ENCODE peak calls at places on chromosomes 4 and X, in six cellular contexts. G is IMR-90, J is HCT116, W is suprapubic skin, V is heart left ventricle, U is uterus. M is an unnamed sample.
A peak's percentile ranks its signal among the peaks of the same experiment; 100 is the strongest.

GRCh38 chrX:114344756-114345155 is 239.1 kb upstream of the HTR2C start:
- DNase-seq in J (peak; percentile 26), U (no peak), V (no peak), W (no peak), G (peak; percentile 22), M (peak; percentile 47)

GRCh38 chrX:13494562-13494961 is 74.8 kb upstream of the EGFL6 start:
- DNase-seq in W (no peak), G (no peak), J (no peak), V (no peak), U (no peak), M (peak; percentile 16)

GRCh38 chr4:165325732-165326512 is 1.5 kb upstream of the MSMO1 start:
- DNase-seq in V (no peak), U (no peak), G (peak; percentile 93), J (peak; percentile 47), W (no peak), M (peak; percentile 84)

GRCh38 chrX:151746502-151746901 is 12.0 kb downstream of the CNGA2 start:
- DNase-seq in W (no peak), J (no peak), G (no peak), U (no peak), V (no peak), M (no peak)

GRCh38 chrX:11414091-11414490 is 120.9 kb downstream of the AMELX start:
- DNase-seq in U (no peak), V (no peak), G (no peak), W (no peak), J (no peak), M (no peak)

GRCh38 chr4:123488916-123489315 is 92.3 kb downstream of the SPRY1 start:
- DNase-seq in U (no peak), G (peak; percentile 86), W (no peak), V (no peak), J (peak; percentile 32), M (peak; percentile 89)

GRCh38 chr4:64266263-64266662 is 143.0 kb downstream of the TECRL start:
- DNase-seq in G (no peak), V (no peak), U (no peak), J (no peak), W (no peak), M (no peak)

GRCh38 chr4:170089743-170090666 is at the start of gene AADAT:
- DNase-seq in W (peak; percentile 83), G (peak; percentile 72), J (peak; percentile 73), U (peak; percentile 81), V (peak; percentile 85), M (peak; percentile 4)

GRCh38 chr4:78706302-78706701 is 69.8 kb upstream of the BMP2K start:
- DNase-seq in V (no peak), W (no peak), U (no peak), G (no peak), J (no peak), M (no peak)

GRCh38 chr4:168220893-168221292 is 97.7 kb downstream of the DDX60 start:
- DNase-seq in W (no peak), G (peak; percentile 30), U (no peak), V (no peak), J (no peak), M (no peak)

GRCh38 chr4:20426028-20426427 is 174.3 kb downstream of the SLIT2 start:
- DNase-seq in G (no peak), J (no peak), W (no peak), U (no peak), V (no peak), M (no peak)

GRCh38 chrX:69523314-69523713 is 19.2 kb downstream of the NALF2 start:
- DNase-seq in U (no peak), V (no peak), J (no peak), W (no peak), G (no peak), M (no peak)

GRCh38 chrX:106959897-106960296 is 39.7 kb downstream of the CLDN2 start:
- DNase-seq in V (no peak), G (peak; percentile 33), U (no peak), W (no peak), J (no peak), M (peak; percentile 1)

GRCh38 chrX:2549874-2550273 is 49.1 kb upstream of the DHRSX start:
- DNase-seq in G (no peak), J (no peak), U (no peak), V (no peak), W (no peak), M (no peak)

GRCh38 chrX:24113161-24113560 is 36.4 kb upstream of the ZFX start:
- DNase-seq in V (no peak), G (peak; percentile 76), J (no peak), W (no peak), U (no peak), M (no peak)

GRCh38 chr4:155509619-155510018 is 132.9 kb upstream of the MAP9 start:
- DNase-seq in W (no peak), V (no peak), G (peak; percentile 57), U (no peak), J (no peak), M (no peak)

GRCh38 chr4:104169437-104169836 is 325.3 kb downstream of the CXXC4 start:
- DNase-seq in W (no peak), G (no peak), J (no peak), V (no peak), U (no peak), M (no peak)

GRCh38 chrX:153999359-154000037 is 20.2 kb downstream of the IRAK1 start:
- DNase-seq in J (no peak), U (no peak), W (no peak), V (no peak), G (no peak), M (peak; percentile 68)

GRCh38 chr4:20538922-20539321 is 161.3 kb upstream of the PACRGL start:
- DNase-seq in G (no peak), W (no peak), J (no peak), V (no peak), U (no peak), M (no peak)

GRCh38 chrX:28910501-28910900 is 323.3 kb downstream of the IL1RAPL1 start:
- DNase-seq in V (no peak), U (no peak), W (no peak), G (peak; percentile 76), J (no peak), M (no peak)

GRCh38 chr4:29002151-29002550 is 1718.0 kb upstream of the PCDH7 start:
- DNase-seq in V (no peak), G (no peak), U (no peak), J (no peak), W (no peak), M (no peak)

GRCh38 chr4:57136281-57136680 is 26.1 kb upstream of the IGFBP7 start:
- DNase-seq in G (peak; percentile 80), U (no peak), J (no peak), V (no peak), W (no peak), M (no peak)

GRCh38 chrX:43969504-43970501 is 3.4 kb downstream of the NDP start:
- DNase-seq in V (no peak), W (no peak), U (no peak), J (no peak), G (peak; percentile 56), M (peak; percentile 2)

GRCh38 chr4:152039085-152039484 is 278.3 kb upstream of the GATB start:
- DNase-seq in W (no peak), J (no peak), G (peak; percentile 98), V (no peak), U (no peak), M (no peak)

GRCh38 chrX:37609727-37610126 is 38.3 kb downstream of the LANCL3 start:
- DNase-seq in V (no peak), U (no peak), G (no peak), W (no peak), J (no peak), M (no peak)

GRCh38 chr4:110586137-110586850 is 36.6 kb downstream of the PITX2 start:
- DNase-seq in U (no peak), W (no peak), J (peak; percentile 31), V (no peak), G (peak; percentile 69), M (peak; percentile 17)

GRCh38 chrX:44432641-44433040 is 89.2 kb upstream of the EFHC2 start:
- DNase-seq in G (peak; percentile 3), V (no peak), U (no peak), J (peak; percentile 8), W (no peak), M (no peak)

GRCh38 chrX:123964155-123964554 is 2.6 kb downstream of the STAG2 start:
- DNase-seq in U (no peak), G (peak; percentile 43), W (no peak), V (no peak), J (no peak), M (peak; percentile 35)

GRCh38 chr4:146567396-146567795 is 45.7 kb upstream of the SLC10A7 start:
- DNase-seq in G (no peak), W (no peak), V (no peak), U (no peak), J (no peak), M (no peak)

GRCh38 chr4:2888826-2889225 is 45.2 kb downstream of the ADD1 start:
- DNase-seq in W (no peak), V (no peak), J (no peak), U (no peak), G (no peak), M (no peak)

GRCh38 chrX:105564536-105564935 is 257.8 kb upstream of the NRK start:
- DNase-seq in J (no peak), W (no peak), U (no peak), V (no peak), G (peak; percentile 20), M (peak; percentile 11)

GRCh38 chr4:184228306-184228705 is 10.6 kb upstream of the ENPP6 start:
- DNase-seq in J (no peak), V (no peak), W (no peak), G (no peak), U (no peak), M (no peak)

GRCh38 chr4:40214038-40214437 is 17.2 kb downstream of the RHOH start:
- DNase-seq in J (no peak), U (no peak), G (no peak), V (no peak), W (no peak), M (no peak)

GRCh38 chrX:9829308-9830267 is 43.4 kb downstream of the SHROOM2 start:
- DNase-seq in V (no peak), G (peak; percentile 82), W (no peak), U (no peak), J (peak; percentile 65), M (no peak)
- H3K4me3 ChIP-seq in V (no peak overlapping the region), G (no peak overlapping the region), W (no peak overlapping the region), U (no peak overlapping the region), J (peak overlapping the region; percentile 18), M (no peak overlapping the region)

GRCh38 chr4:185925910-185926360 is 113.9 kb upstream of the SORBS2 start:
- DNase-seq in U (no peak), V (peak; percentile 61), G (no peak), W (no peak), J (no peak), M (no peak)
- TF ChIP-seq POLR2A in U (no peak), V (no peak), G (no peak), W (no peak), J (no peak), M (no peak)

GRCh38 chr4:174218127-174218790 is 65.2 kb downstream of the FBXO8 start:
- DNase-seq in G (no peak), J (no peak), W (no peak), U (no peak), V (no peak), M (no peak)
- H3K4me3 ChIP-seq in G (no peak overlapping the region), J (no peak overlapping the region), W (peak overlapping the region; percentile 17), U (no peak overlapping the region), V (peak overlapping the region; percentile 31), M (no peak overlapping the region)

GRCh38 chr4:98546910-98547544 is 111.4 kb downstream of the TSPAN5 start:
- DNase-seq in V (no peak), G (peak; percentile 54), J (no peak), W (no peak), U (peak; percentile 63), M (no peak)
- TF ChIP-seq POLR2A in V (no peak), G (no peak), J (no peak), W (no peak), U (no peak), M (no peak)